ENCODE peak calls at places on chromosome 21, in six cellular contexts. D is EL; Y is A673; Z is OCI-LY7; J is IMR-90; H is activated CD4-positive, alpha-beta T cell treated with anti-CD3 and anti-CD28 coated beads for 48 hours. U is an unnamed sample.

GRCh38 chr21:36698160-36699025 is 522 bp upstream of the SIM2 start:
- DNase-seq in D (no peak), Y (no peak), Z (no peak), J (peak; percentile 15), H (no peak), U (no peak)

GRCh38 chr21:38993561-38993960 is 187.8 kb downstream of the ETS2 start:
- DNase-seq in D (peak; percentile 93), Y (peak; percentile 22), Z (no peak), J (peak; percentile 92), H (no peak), U (peak; percentile 93)

GRCh38 chr21:21159253-21159899 is 161.2 kb downstream of the NCAM2 start:
- DNase-seq in D (no peak), Y (no peak), Z (no peak), J (peak; percentile 64), H (no peak), U (no peak)

GRCh38 chr21:32186843-32187242 is 92.0 kb downstream of the MIS18A start:
- DNase-seq in D (no peak), Y (no peak), Z (no peak), J (no peak), H (no peak), U (no peak)

GRCh38 chr21:44425307-44425894 is 29.9 kb upstream of the LRRC3 start:
- DNase-seq in D (no peak), Y (no peak), Z (no peak), J (no peak), H (no peak), U (no peak)

GRCh38 chr21:44869860-44870747 is 3.4 kb downstream of the PTTG1IP start:
- DNase-seq in D (peak; percentile 99), Y (no peak), Z (no peak), J (peak; percentile 96), H (no peak), U (peak; percentile 96)

GRCh38 chr21:42755031-42755665 is 101.7 kb downstream of the PDE9A start:
- DNase-seq in D (no peak), Y (no peak), Z (no peak), J (no peak), H (no peak), U (no peak)

GRCh38 chr21:41885341-41886024 is 6.3 kb upstream of the PRDM15 start:
- DNase-seq in D (no peak), Y (no peak), Z (peak; percentile 28), J (peak; percentile 53), H (no peak), U (no peak)

GRCh38 chr21:36806103-36806502 is 107.2 kb downstream of the SIM2 start:
- DNase-seq in D (peak; percentile 53), Y (no peak), Z (no peak), J (peak; percentile 60), H (no peak), U (no peak)

GRCh38 chr21:34983680-34984086 is 65.4 kb downstream of the RUNX1 start:
- DNase-seq in D (peak; percentile 85), Y (no peak), Z (no peak), J (peak; percentile 63), H (peak; percentile 82), U (peak; percentile 27)

GRCh38 chr21:39025198-39025597 is 158.1 kb downstream of the PSMG1 start:
- DNase-seq in D (no peak), Y (no peak), Z (no peak), J (no peak), H (no peak), U (no peak)